ENCODE peak calls at places on chromosome 17, in nine cellular contexts. L is spleen; V is BE2C; N is pancreas; A is stomach; S is testis; G is CD4-positive, alpha-beta T cell; W is A549; K is left ventricle myocardium inferior. O is an unnamed sample.

GRCh38 chr17:7831233-7831632 is 2.8 kb upstream of the KDM6B start:
- DNase-seq in L (peak; percentile 47), V (no peak), N (no peak), A (no peak), S (no peak), G (no peak), W (no peak), K (no peak), O (no peak)

GRCh38 chr17:304461-304860 is 48.1 kb downstream of the RPH3AL start:
- DNase-seq in L (no peak), V (no peak), N (no peak), A (no peak), S (no peak), G (no peak), W (no peak), K (no peak), O (peak; percentile 72)

GRCh38 chr17:17794382-17794781 is 42.4 kb downstream of the SREBF1 start:
- DNase-seq in L (no peak), V (no peak), N (no peak), A (no peak), S (no peak), G (no peak), W (no peak), K (no peak), O (no peak)

GRCh38 chr17:79415909-79416308 is 194.9 kb downstream of the RBFOX3 start:
- DNase-seq in L (peak; percentile 54), V (no peak), N (no peak), A (no peak), S (no peak), G (no peak), W (no peak), K (no peak), O (no peak)

GRCh38 chr17:1001640-1002411 is 4.9 kb downstream of the TIMM22 start:
- DNase-seq in L (no peak), V (no peak), N (no peak), A (no peak), S (no peak), G (no peak), W (no peak), K (no peak), O (peak; percentile 71)

GRCh38 chr17:79624658-79625478 is 14.0 kb upstream of the RBFOX3 start:
- DNase-seq in L (no peak), V (no peak), N (no peak), A (no peak), S (peak; percentile 7), G (no peak), W (no peak), K (peak; percentile 2), O (no peak)

GRCh38 chr17:48593126-48593829 is at the start of gene HOXB5:
- DNase-seq in L (no peak), V (no peak), N (no peak), A (no peak), S (no peak), G (no peak), W (no peak), K (no peak), O (no peak)

GRCh38 chr17:57861000-57861736 is 11.3 kb upstream of the MRPS23 start:
- DNase-seq in L (peak; percentile 91), V (no peak), N (peak; percentile 77), A (peak; percentile 84), S (peak; percentile 72), G (no peak), W (peak; percentile 78), K (peak; percentile 64), O (peak; percentile 65)

GRCh38 chr17:58019039-58019438 is 12.0 kb upstream of the SRSF1 start:
- DNase-seq in L (no peak), V (no peak), N (no peak), A (no peak), S (no peak), G (no peak), W (no peak), K (no peak), O (no peak)

GRCh38 chr17:17703608-17703919 is 22.3 kb downstream of the RAI1 start:
- DNase-seq in L (no peak), V (no peak), N (no peak), A (no peak), S (no peak), G (no peak), W (no peak), K (no peak), O (no peak)

GRCh38 chr17:31568140-31568938 is 176.9 kb downstream of the RAB11FIP4 start:
- DNase-seq in L (no peak), V (no peak), N (no peak), A (no peak), S (no peak), G (no peak), W (no peak), K (no peak), O (no peak)

GRCh38 chr17:34318474-34318873 is 761 bp upstream of the CCL8 start:
- DNase-seq in L (no peak), V (peak; percentile 32), N (no peak), A (no peak), S (no peak), G (no peak), W (peak; percentile 28), K (no peak), O (no peak)

GRCh38 chr17:4771519-4772234 is at the start of gene TM4SF5:
- DNase-seq in L (no peak), V (no peak), N (no peak), A (peak; percentile 76), S (no peak), G (no peak), W (no peak), K (no peak), O (no peak)

GRCh38 chr17:36030949-36031348 is 13.2 kb upstream of the CCL23 start:
- DNase-seq in L (no peak), V (no peak), N (no peak), A (no peak), S (no peak), G (no peak), W (no peak), K (no peak), O (no peak)

GRCh38 chr17:69810326-69811035 is 264.5 kb upstream of the KCNJ16 start:
- DNase-seq in L (no peak), V (no peak), N (no peak), A (no peak), S (no peak), G (no peak), W (no peak), K (no peak), O (no peak)

GRCh38 chr17:61662771-61663170 is 71.8 kb upstream of the NACA2 start:
- DNase-seq in L (no peak), V (no peak), N (no peak), A (no peak), S (no peak), G (no peak), W (no peak), K (no peak), O (no peak)

GRCh38 chr17:12078791-12079190 is 58.1 kb downstream of the MAP2K4 start:
- DNase-seq in L (no peak), V (no peak), N (no peak), A (no peak), S (no peak), G (no peak), W (no peak), K (no peak), O (no peak)

GRCh38 chr17:40563371-40564052 is 1.8 kb downstream of the CCR7 start:
- DNase-seq in L (no peak), V (no peak), N (no peak), A (peak; percentile 20), S (no peak), G (no peak), W (no peak), K (no peak), O (no peak)

GRCh38 chr17:30555942-30556341 is 78.7 kb downstream of the GOSR1 start:
- DNase-seq in L (no peak), V (no peak), N (no peak), A (peak; percentile 11), S (no peak), G (no peak), W (no peak), K (no peak), O (no peak)

GRCh38 chr17:57868007-57868774 is 18.3 kb upstream of the MRPS23 start:
- DNase-seq in L (peak; percentile 86), V (peak; percentile 83), N (peak; percentile 89), A (peak; percentile 43), S (peak; percentile 50), G (no peak), W (peak; percentile 97), K (peak; percentile 80), O (peak; percentile 81)

GRCh38 chr17:6630390-6630789 is 10.1 kb downstream of the KIAA0753 start:
- DNase-seq in L (no peak), V (no peak), N (no peak), A (no peak), S (no peak), G (no peak), W (no peak), K (no peak), O (no peak)
- TF ChIP-seq CTCF in L (no peak), V (no peak), N (no peak), A (no peak), S (no peak), G (no peak), W (no peak), K (no peak), O (no peak)

DNA sequence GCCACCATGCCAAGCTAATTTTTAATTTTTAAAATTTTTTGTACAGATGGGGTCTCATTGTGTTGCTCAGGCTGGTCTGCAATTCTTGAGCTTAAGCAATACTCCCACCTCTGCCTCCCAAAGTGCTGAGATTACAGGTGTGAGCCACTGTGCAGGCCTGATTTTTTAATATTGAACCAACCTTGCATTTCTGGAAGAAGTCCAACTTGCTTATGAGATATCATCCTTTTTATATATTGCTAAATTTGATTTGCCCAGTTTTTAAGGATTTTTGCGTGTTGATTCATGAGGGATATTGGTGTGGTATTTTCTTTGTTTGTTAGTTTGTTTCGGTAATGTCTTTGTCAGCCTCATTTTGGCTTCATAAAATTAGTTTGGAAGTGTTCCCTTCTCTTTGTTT is 196.4 kb downstream of the SEC14L1 start:
- DNase-seq in L (no peak), V (no peak), N (peak; percentile 2), A (no peak), S (peak; percentile 2), G (no peak), W (no peak), K (no peak), O (peak; percentile 2)
- H3K9me3 ChIP-seq in L (peaks cover 12% of the 10 kb centered on the region), V (peaks cover 2% of the 10 kb centered on the region), N (no peaks in the 10 kb centered on the region), A (no peaks in the 10 kb centered on the region), S (no peaks in the 10 kb centered on the region), G (no peaks in the 10 kb centered on the region), W (peaks cover 16% of the 10 kb centered on the region), K (peaks cover 7% of the 10 kb centered on the region), O (no peaks in the 10 kb centered on the region)

GRCh38 chr17:19753661-19754463 is 5.8 kb upstream of the ALDH3A1 start:
- DNase-seq in L (peak; percentile 44), V (peak; percentile 30), N (peak; percentile 58), A (peak; percentile 82), S (no peak), G (no peak), W (peak; percentile 89), K (no peak), O (no peak)
- TF ChIP-seq CTCF in L (peak; percentile 26), V (peak; percentile 62), N (peak; percentile 57), A (no peak), S (no peak), G (no peak), W (peak; percentile 86), K (peak; percentile 66), O (peak; percentile 38)

DNA sequence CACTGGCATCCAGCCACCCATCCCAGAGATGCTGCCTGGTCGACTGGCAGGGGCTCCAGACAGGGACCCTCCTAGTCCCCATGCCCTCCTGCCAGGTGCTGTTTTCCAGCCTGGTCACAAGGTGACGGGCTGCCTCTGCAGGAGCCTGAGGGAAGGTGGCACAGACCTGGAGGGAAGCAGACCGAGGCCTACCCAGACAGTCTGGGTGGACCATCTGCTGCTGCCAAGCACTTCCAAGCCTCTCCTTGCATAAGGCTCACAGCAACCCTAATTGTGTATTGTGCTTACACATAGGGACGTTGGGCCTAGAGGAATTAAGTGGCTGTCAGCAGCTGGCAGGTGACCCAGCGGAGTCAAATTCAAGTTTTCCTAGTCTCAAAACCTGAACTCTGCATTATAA is 90.1 kb upstream of the KCNJ18 start:
- DNase-seq in L (no peak), V (no peak), N (no peak), A (no peak), S (no peak), G (no peak), W (no peak), K (no peak), O (no peak)
- H3K9me3 ChIP-seq in L (no peaks in the 10 kb centered on the region), V (no peaks in the 10 kb centered on the region), N (no peaks in the 10 kb centered on the region), A (no peaks in the 10 kb centered on the region), S (no peaks in the 10 kb centered on the region), G (no peaks in the 10 kb centered on the region), W (no peaks in the 10 kb centered on the region), K (no peaks in the 10 kb centered on the region), O (no peaks in the 10 kb centered on the region)